ENCODE peak calls at places on chromosomes 5 and 9, in nine cellular contexts. O is MM.1S; P is astrocyte; Z is GM13976; F is NAMALWA; C is fibroblast of lung; M is hepatocyte; G is left cardiac atrium; Y is activated CD4-positive, CD25-positive, alpha-beta regulatory T cell. D is an unnamed sample.

GRCh38 chr9:6644346-6645152 is 980 bp downstream of the GLDC start:
- DNase-seq in O (peak; percentile 38), P (no peak), Z (no peak), F (no peak), C (no peak), M (no peak), G (no peak), Y (no peak), D (peak; percentile 62)

GRCh38 chr9:16341176-16341575 is 529.3 kb downstream of the BNC2 start:
- DNase-seq in O (no peak), P (peak; percentile 55), Z (no peak), F (no peak), C (peak; percentile 59), M (no peak), G (no peak), Y (no peak), D (no peak)

GRCh38 chr5:54541823-54542783 is 24.5 kb downstream of the SNX18 start:
- DNase-seq in O (no peak), P (no peak), Z (no peak), F (no peak), C (no peak), M (no peak), G (no peak), Y (no peak), D (no peak)

GRCh38 chr9:134943836-134944235 is 26.1 kb upstream of the FCN1 start:
- DNase-seq in O (no peak), P (no peak), Z (no peak), F (no peak), C (no peak), M (no peak), G (no peak), Y (no peak), D (no peak)

GRCh38 chr5:53479656-53480473 is 564 bp upstream of the FST start:
- DNase-seq in O (peak; percentile 29), P (peak; percentile 31), Z (peak; percentile 54), F (no peak), C (peak; percentile 55), M (peak; percentile 76), G (peak; percentile 51), Y (no peak), D (peak; percentile 81)

GRCh38 chr9:29873579-29873978 is 2300.3 kb upstream of the C9orf72 start:
- DNase-seq in O (no peak), P (no peak), Z (no peak), F (no peak), C (no peak), M (no peak), G (no peak), Y (no peak), D (no peak)

GRCh38 chr5:157269165-157269671 is 3.3 kb downstream of the CYFIP2 start:
- DNase-seq in O (no peak), P (no peak), Z (no peak), F (peak; percentile 34), C (peak; percentile 15), M (no peak), G (no peak), Y (no peak), D (peak; percentile 47)

GRCh38 chr5:1833264-1834021 is 32.2 kb downstream of the NDUFS6 start:
- DNase-seq in O (no peak), P (no peak), Z (no peak), F (no peak), C (no peak), M (no peak), G (no peak), Y (no peak), D (no peak)

GRCh38 chr9:89000973-89001916 is 10.0 kb downstream of the S1PR3 start:
- DNase-seq in O (peak; percentile 81), P (peak; percentile 62), Z (peak; percentile 84), F (peak; percentile 90), C (peak; percentile 76), M (peak; percentile 92), G (peak; percentile 93), Y (peak; percentile 42), D (peak; percentile 96)

GRCh38 chr9:95005276-95006141 is 279.0 kb downstream of the AOPEP start:
- DNase-seq in O (no peak), P (no peak), Z (peak; percentile 24), F (no peak), C (no peak), M (no peak), G (no peak), Y (no peak), D (peak; percentile 66)

GRCh38 chr5:56574778-56575177 is 240.6 kb upstream of the MAP3K1 start:
- DNase-seq in O (no peak), P (no peak), Z (no peak), F (no peak), C (no peak), M (no peak), G (no peak), Y (no peak), D (no peak)

GRCh38 chr9:3447143-3447542 is 78.7 kb downstream of the RFX3 start:
- DNase-seq in O (no peak), P (no peak), Z (no peak), F (no peak), C (no peak), M (no peak), G (no peak), Y (no peak), D (no peak)

GRCh38 chr5:115377468-115378217 is 81.2 kb upstream of the CCDC112 start:
- DNase-seq in O (peak; percentile 80), P (peak; percentile 91), Z (peak; percentile 36), F (no peak), C (peak; percentile 93), M (peak; percentile 46), G (no peak), Y (no peak), D (peak; percentile 47)

GRCh38 chr9:99187311-99187710 is 34.4 kb downstream of the ALG2 start:
- DNase-seq in O (peak; percentile 26), P (no peak), Z (no peak), F (no peak), C (no peak), M (no peak), G (no peak), Y (no peak), D (no peak)